ENCODE peak calls at places on chromosomes 5 and 9, in seven cellular contexts. W, G, Y, I, A, C and Q are unnamed samples.

GRCh38 chr5:108303086-108303485 is 78.8 kb downstream of the FBXL17 start:
- DNase-seq in W (no peak), G (no peak), Y (no peak), I (no peak), A (no peak), C (no peak), Q (no peak)

GRCh38 chr9:8600914-8601680 is 801.5 kb upstream of the DMAC1 start:
- DNase-seq in W (no peak), G (no peak), Y (no peak), I (no peak), A (no peak), C (peak), Q (no peak)

GRCh38 chr5:77709993-77710392 is 66.1 kb downstream of the TBCA start:
- DNase-seq in W (no peak), G (no peak), Y (no peak), I (no peak), A (no peak), C (no peak), Q (no peak)

GRCh38 chr9:130343445-130343918 is 77.9 kb downstream of the HMCN2 start:
- DNase-seq in W (peak), G (no peak), Y (no peak), I (no peak), A (no peak), C (peak), Q (no peak)

GRCh38 chr9:129988607-129989361 is 54.2 kb downstream of the FNBP1 start:
- DNase-seq in W (no peak), G (no peak), Y (no peak), I (no peak), A (no peak), C (no peak), Q (peak)

GRCh38 chr5:179806250-179807045 is at the start of gene MGAT4B:
- DNase-seq in W (peak), G (no peak), Y (peak), I (peak), A (no peak), C (peak), Q (peak)

GRCh38 chr9:130433168-130433946 is 11.4 kb upstream of the ASS1 start:
- DNase-seq in W (no peak), G (peak), Y (no peak), I (peak), A (no peak), C (no peak), Q (no peak)

GRCh38 chr5:66666778-66667177 is 70.6 kb downstream of the MAST4 start:
- DNase-seq in W (no peak), G (no peak), Y (peak), I (no peak), A (no peak), C (no peak), Q (peak)

GRCh38 chr5:159638481-159638880 is 277.8 kb upstream of the ADRA1B start:
- DNase-seq in W (no peak), G (no peak), Y (no peak), I (no peak), A (no peak), C (no peak), Q (no peak)

GRCh38 chr9:127779136-127779981 is 893 bp upstream of the SH2D3C start:
- DNase-seq in W (no peak), G (no peak), Y (no peak), I (no peak), A (no peak), C (no peak), Q (peak)

GRCh38 chr9:3954950-3955670 is 344.8 kb downstream of the GLIS3 start:
- DNase-seq in W (no peak), G (no peak), Y (no peak), I (no peak), A (no peak), C (no peak), Q (no peak)

GRCh38 chr5:158174918-158175663 is 316.1 kb upstream of the CLINT1 start:
- DNase-seq in W (peak), G (peak), Y (peak), I (peak), A (no peak), C (peak), Q (peak)

GRCh38 chr5:148421661-148422060 is 37.9 kb downstream of the FBXO38 start:
- DNase-seq in W (no peak), G (no peak), Y (no peak), I (no peak), A (no peak), C (no peak), Q (no peak)

DNA sequence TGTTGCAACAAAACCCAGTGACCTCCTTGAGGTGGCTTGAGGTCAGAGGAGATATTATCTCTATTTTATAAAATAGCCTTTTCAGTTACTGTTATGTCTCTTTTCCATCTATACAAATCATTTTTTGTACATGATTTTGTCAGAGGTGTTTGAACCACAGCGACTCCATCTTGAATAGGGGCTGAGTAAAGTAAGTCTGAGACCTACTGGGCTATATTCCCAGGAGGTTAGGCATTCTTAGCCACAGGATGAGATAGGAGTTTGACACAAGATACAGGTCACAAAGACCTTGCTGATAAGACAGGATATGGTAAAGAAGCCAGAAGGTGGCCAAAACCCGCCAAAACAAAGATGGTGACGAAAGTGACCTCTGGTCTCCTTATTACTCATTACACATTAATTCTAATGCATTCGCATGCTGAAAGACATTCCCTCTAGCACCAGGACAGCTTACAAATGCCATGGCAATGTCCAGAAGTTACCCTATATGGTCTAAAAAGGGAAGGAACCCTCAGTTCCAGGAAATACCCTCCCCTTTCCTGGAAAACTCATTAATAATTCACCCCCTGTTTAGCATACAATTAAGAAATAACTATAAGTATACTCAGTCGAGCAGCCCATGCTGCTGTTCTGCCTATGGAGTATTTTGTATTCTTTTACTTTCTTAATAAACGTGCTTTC is 283.9 kb upstream of the ISL1 start:
- DNase-seq in W (no peak), G (no peak), Y (no peak), I (no peak), A (no peak), C (no peak), Q (no peak)
- TF ChIP-seq EP300 in W (no peak), G (no peak), Y (no peak), I (no peak), A (no peak), C (no peak), Q (no peak)

GRCh38 chr5:76579166-76579765 is 43.9 kb downstream of the F2RL2 start:
- DNase-seq in W (no peak), G (no peak), Y (no peak), I (no peak), A (no peak), C (no peak), Q (no peak)
- TF ChIP-seq EP300 in W (no peak), G (no peak), Y (no peak), I (no peak), A (no peak), C (no peak), Q (no peak)

DNA sequence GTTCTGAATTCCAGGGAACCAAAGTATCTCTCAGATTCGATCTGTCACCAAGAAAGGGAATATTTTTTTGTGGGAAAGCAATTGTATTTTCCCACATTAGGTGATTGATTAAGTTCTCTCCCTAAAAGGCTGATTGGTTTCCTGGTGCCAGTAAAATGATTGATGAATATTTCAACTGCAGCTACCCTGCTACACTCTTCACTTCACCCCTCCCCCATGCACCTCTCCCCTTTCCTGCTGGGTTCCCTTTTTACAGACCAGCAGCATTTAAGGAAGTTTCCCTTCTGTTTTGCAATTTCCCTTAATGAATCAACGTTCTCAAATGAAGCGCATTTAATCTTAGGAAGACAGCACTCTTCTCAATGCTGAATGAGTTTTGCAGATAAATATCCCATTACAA is 13.1 kb downstream of the NR6A1 start:
- DNase-seq in W (no peak), G (no peak), Y (no peak), I (no peak), A (no peak), C (no peak), Q (no peak)
- TF ChIP-seq EP300 in W (peak), G (no peak), Y (no peak), I (no peak), A (no peak), C (no peak), Q (no peak)

DNA sequence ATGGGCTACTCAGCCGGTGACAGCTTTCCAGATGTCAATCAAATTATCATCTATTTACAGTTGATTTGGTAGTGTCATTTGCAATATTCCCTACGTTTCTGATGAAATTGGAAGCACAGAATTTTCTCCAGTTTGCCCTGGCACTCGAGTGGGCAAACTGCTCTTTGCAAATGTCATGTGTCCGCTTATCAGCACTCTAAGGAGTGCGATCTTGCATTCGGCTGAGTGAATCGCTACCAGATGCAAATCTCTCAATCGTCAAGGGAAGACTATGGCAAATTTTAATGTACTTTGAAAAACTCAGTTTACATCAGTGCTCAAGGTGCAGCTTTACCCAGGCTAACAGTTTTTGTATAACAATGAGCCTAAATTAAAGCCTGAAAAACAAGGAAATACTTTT is 66.8 kb downstream of the BNC2 start:
- DNase-seq in W (no peak), G (no peak), Y (no peak), I (no peak), A (no peak), C (no peak), Q (no peak)
- TF ChIP-seq EP300 in W (no peak), G (no peak), Y (no peak), I (no peak), A (no peak), C (no peak), Q (no peak)

GRCh38 chr5:150583541-150584225 is 56.8 kb upstream of the SYNPO start:
- DNase-seq in W (no peak), G (no peak), Y (no peak), I (peak), A (no peak), C (peak), Q (no peak)

GRCh38 chr5:150580917-150581316 is 59.5 kb upstream of the SYNPO start:
- DNase-seq in W (no peak), G (no peak), Y (no peak), I (no peak), A (no peak), C (peak), Q (no peak)

GRCh38 chr5:150584561-150585335 is 55.7 kb upstream of the SYNPO start:
- DNase-seq in W (no peak), G (no peak), Y (no peak), I (peak), A (no peak), C (peak), Q (peak)

GRCh38 chr5:150579462-150580400 is 60.7 kb upstream of the SYNPO start:
- DNase-seq in W (no peak), G (no peak), Y (no peak), I (no peak), A (no peak), C (peak), Q (peak)

GRCh38 chr5:150582281-150582791 is 58.1 kb upstream of the SYNPO start:
- DNase-seq in W (no peak), G (no peak), Y (peak), I (peak), A (no peak), C (peak), Q (peak)
- TF ChIP-seq EP300 in W (no peak), G (no peak), Y (no peak), I (no peak), A (no peak), C (no peak), Q (no peak)